ENCODE peak calls at places on chromosomes 2 and 18, in eight cellular contexts. One of them, this sample, is unnamed.

GRCh38 chr2:108459441-108459840 is 10.4 kb downstream of the GCC2 start:
- DNase-seq in mucosa of gallbladder: no peak
- DNase-seq in brain pericyte: no peak
- DNase-seq in neural crest cell: no peak
- DNase-seq in stimulated activated CD8-positive, alpha-beta memory T cell treated with anti-CD3 and anti-CD28 coated beads, Interleukin-12 subunit alpha, Interleukin-12 subunit beta, amount 100 ng/mL, for 1 hour: no peak
- DNase-seq in ELR: no peak
- DNase-seq in germinal center: no peak
- DNase-seq in activated T-cell treated with anti-CD3 and anti-CD28 coated beads for 4 hours: no peak
- DNase-seq in this sample: no peak

GRCh38 chr2:27081984-27082772 is 3.8 kb downstream of the EMILIN1 start:
- DNase-seq in stimulated activated CD8-positive, alpha-beta memory T cell treated with anti-CD3 and anti-CD28 coated beads, Interleukin-12 subunit alpha, Interleukin-12 subunit beta, amount 100 ng/mL, for 1 hour: no peak
- DNase-seq in neural crest cell: no peak
- DNase-seq in mucosa of gallbladder: no peak
- DNase-seq in germinal center: no peak
- DNase-seq in ELR: no peak
- DNase-seq in brain pericyte: no peak
- DNase-seq in activated T-cell treated with anti-CD3 and anti-CD28 coated beads for 4 hours: no peak
- DNase-seq in this sample: no peak

GRCh38 chr2:240818543-240819403 is 1.2 kb downstream of the KIF1A start:
- DNase-seq in ELR: no peak
- DNase-seq in neural crest cell: peak
- DNase-seq in stimulated activated CD8-positive, alpha-beta memory T cell treated with anti-CD3 and anti-CD28 coated beads, Interleukin-12 subunit alpha, Interleukin-12 subunit beta, amount 100 ng/mL, for 1 hour: no peak
- DNase-seq in brain pericyte: no peak
- DNase-seq in mucosa of gallbladder: no peak
- DNase-seq in germinal center: no peak
- DNase-seq in activated T-cell treated with anti-CD3 and anti-CD28 coated beads for 4 hours: no peak
- DNase-seq in this sample: peak

GRCh38 chr2:240425697-240426096 is 9.8 kb upstream of the GPC1 start:
- DNase-seq in brain pericyte: no peak
- DNase-seq in activated T-cell treated with anti-CD3 and anti-CD28 coated beads for 4 hours: no peak
- DNase-seq in mucosa of gallbladder: no peak
- DNase-seq in germinal center: no peak
- DNase-seq in ELR: no peak
- DNase-seq in stimulated activated CD8-positive, alpha-beta memory T cell treated with anti-CD3 and anti-CD28 coated beads, Interleukin-12 subunit alpha, Interleukin-12 subunit beta, amount 100 ng/mL, for 1 hour: no peak
- DNase-seq in neural crest cell: no peak
- DNase-seq in this sample: no peak

GRCh38 chr2:58973831-58974281 is 732.7 kb upstream of the FANCL start:
- DNase-seq in activated T-cell treated with anti-CD3 and anti-CD28 coated beads for 4 hours: no peak
- DNase-seq in brain pericyte: no peak
- DNase-seq in stimulated activated CD8-positive, alpha-beta memory T cell treated with anti-CD3 and anti-CD28 coated beads, Interleukin-12 subunit alpha, Interleukin-12 subunit beta, amount 100 ng/mL, for 1 hour: no peak
- DNase-seq in mucosa of gallbladder: no peak
- DNase-seq in ELR: no peak
- DNase-seq in neural crest cell: no peak
- DNase-seq in germinal center: no peak
- DNase-seq in this sample: no peak

GRCh38 chr18:2979871-2980606 is 32.9 kb downstream of the LPIN2 start:
- DNase-seq in germinal center: no peak
- DNase-seq in neural crest cell: no peak
- DNase-seq in brain pericyte: no peak
- DNase-seq in ELR: no peak
- DNase-seq in activated T-cell treated with anti-CD3 and anti-CD28 coated beads for 4 hours: no peak
- DNase-seq in stimulated activated CD8-positive, alpha-beta memory T cell treated with anti-CD3 and anti-CD28 coated beads, Interleukin-12 subunit alpha, Interleukin-12 subunit beta, amount 100 ng/mL, for 1 hour: no peak
- DNase-seq in mucosa of gallbladder: no peak
- DNase-seq in this sample: no peak

GRCh38 chr2:106284691-106285202 is 90.6 kb upstream of the UXS1 start:
- DNase-seq in brain pericyte: no peak
- DNase-seq in neural crest cell: no peak
- DNase-seq in mucosa of gallbladder: no peak
- DNase-seq in ELR: no peak
- DNase-seq in activated T-cell treated with anti-CD3 and anti-CD28 coated beads for 4 hours: no peak
- DNase-seq in germinal center: no peak
- DNase-seq in stimulated activated CD8-positive, alpha-beta memory T cell treated with anti-CD3 and anti-CD28 coated beads, Interleukin-12 subunit alpha, Interleukin-12 subunit beta, amount 100 ng/mL, for 1 hour: no peak
- DNase-seq in this sample: no peak

GRCh38 chr2:128396500-128396891 is 77.8 kb upstream of the HS6ST1 start:
- DNase-seq in stimulated activated CD8-positive, alpha-beta memory T cell treated with anti-CD3 and anti-CD28 coated beads, Interleukin-12 subunit alpha, Interleukin-12 subunit beta, amount 100 ng/mL, for 1 hour: no peak
- DNase-seq in ELR: no peak
- DNase-seq in mucosa of gallbladder: no peak
- DNase-seq in activated T-cell treated with anti-CD3 and anti-CD28 coated beads for 4 hours: no peak
- DNase-seq in germinal center: no peak
- DNase-seq in brain pericyte: no peak
- DNase-seq in neural crest cell: peak
- DNase-seq in this sample: no peak

GRCh38 chr2:110106642-110107041 is 9.0 kb downstream of the MALL start:
- DNase-seq in ELR: peak
- DNase-seq in brain pericyte: no peak
- DNase-seq in stimulated activated CD8-positive, alpha-beta memory T cell treated with anti-CD3 and anti-CD28 coated beads, Interleukin-12 subunit alpha, Interleukin-12 subunit beta, amount 100 ng/mL, for 1 hour: no peak
- DNase-seq in mucosa of gallbladder: no peak
- DNase-seq in neural crest cell: no peak
- DNase-seq in germinal center: no peak
- DNase-seq in activated T-cell treated with anti-CD3 and anti-CD28 coated beads for 4 hours: no peak
- DNase-seq in this sample: no peak

GRCh38 chr2:5453648-5454390 is 238.4 kb upstream of the SOX11 start:
- DNase-seq in stimulated activated CD8-positive, alpha-beta memory T cell treated with anti-CD3 and anti-CD28 coated beads, Interleukin-12 subunit alpha, Interleukin-12 subunit beta, amount 100 ng/mL, for 1 hour: no peak
- DNase-seq in neural crest cell: no peak
- DNase-seq in germinal center: no peak
- DNase-seq in brain pericyte: no peak
- DNase-seq in ELR: no peak
- DNase-seq in mucosa of gallbladder: no peak
- DNase-seq in activated T-cell treated with anti-CD3 and anti-CD28 coated beads for 4 hours: no peak
- DNase-seq in this sample: no peak

GRCh38 chr2:176650811-176651559 is 381.7 kb downstream of the MTX2 start:
- DNase-seq in neural crest cell: no peak
- DNase-seq in ELR: no peak
- DNase-seq in activated T-cell treated with anti-CD3 and anti-CD28 coated beads for 4 hours: no peak
- DNase-seq in germinal center: no peak
- DNase-seq in mucosa of gallbladder: no peak
- DNase-seq in brain pericyte: no peak
- DNase-seq in stimulated activated CD8-positive, alpha-beta memory T cell treated with anti-CD3 and anti-CD28 coated beads, Interleukin-12 subunit alpha, Interleukin-12 subunit beta, amount 100 ng/mL, for 1 hour: no peak
- DNase-seq in this sample: peak

GRCh38 chr2:126981476-126981875 is 82.8 kb downstream of the TEX51 start:
- DNase-seq in stimulated activated CD8-positive, alpha-beta memory T cell treated with anti-CD3 and anti-CD28 coated beads, Interleukin-12 subunit alpha, Interleukin-12 subunit beta, amount 100 ng/mL, for 1 hour: no peak
- DNase-seq in germinal center: no peak
- DNase-seq in brain pericyte: no peak
- DNase-seq in ELR: peak
- DNase-seq in mucosa of gallbladder: no peak
- DNase-seq in neural crest cell: no peak
- DNase-seq in activated T-cell treated with anti-CD3 and anti-CD28 coated beads for 4 hours: no peak
- DNase-seq in this sample: no peak

GRCh38 chr2:239035361-239035814 is 187.5 kb downstream of the TWIST2 start:
- DNase-seq in brain pericyte: no peak
- DNase-seq in germinal center: peak
- DNase-seq in ELR: peak
- DNase-seq in stimulated activated CD8-positive, alpha-beta memory T cell treated with anti-CD3 and anti-CD28 coated beads, Interleukin-12 subunit alpha, Interleukin-12 subunit beta, amount 100 ng/mL, for 1 hour: peak
- DNase-seq in mucosa of gallbladder: peak
- DNase-seq in activated T-cell treated with anti-CD3 and anti-CD28 coated beads for 4 hours: peak
- DNase-seq in neural crest cell: peak
- DNase-seq in this sample: no peak

GRCh38 chr2:241372376-241372992 is 16.4 kb downstream of the FARP2 start:
- DNase-seq in activated T-cell treated with anti-CD3 and anti-CD28 coated beads for 4 hours: no peak
- DNase-seq in neural crest cell: no peak
- DNase-seq in germinal center: no peak
- DNase-seq in stimulated activated CD8-positive, alpha-beta memory T cell treated with anti-CD3 and anti-CD28 coated beads, Interleukin-12 subunit alpha, Interleukin-12 subunit beta, amount 100 ng/mL, for 1 hour: no peak
- DNase-seq in mucosa of gallbladder: no peak
- DNase-seq in brain pericyte: no peak
- DNase-seq in ELR: no peak
- DNase-seq in this sample: no peak

GRCh38 chr18:78790960-78791359 is 188.7 kb upstream of the SALL3 start:
- DNase-seq in mucosa of gallbladder: no peak
- DNase-seq in activated T-cell treated with anti-CD3 and anti-CD28 coated beads for 4 hours: no peak
- DNase-seq in germinal center: no peak
- DNase-seq in ELR: no peak
- DNase-seq in brain pericyte: no peak
- DNase-seq in stimulated activated CD8-positive, alpha-beta memory T cell treated with anti-CD3 and anti-CD28 coated beads, Interleukin-12 subunit alpha, Interleukin-12 subunit beta, amount 100 ng/mL, for 1 hour: no peak
- DNase-seq in neural crest cell: no peak
- DNase-seq in this sample: no peak

GRCh38 chr2:189657867-189658266 is 3.4 kb upstream of the ASNSD1 start:
- DNase-seq in ELR: no peak
- DNase-seq in neural crest cell: no peak
- DNase-seq in brain pericyte: no peak
- DNase-seq in stimulated activated CD8-positive, alpha-beta memory T cell treated with anti-CD3 and anti-CD28 coated beads, Interleukin-12 subunit alpha, Interleukin-12 subunit beta, amount 100 ng/mL, for 1 hour: no peak
- DNase-seq in mucosa of gallbladder: peak
- DNase-seq in activated T-cell treated with anti-CD3 and anti-CD28 coated beads for 4 hours: no peak
- DNase-seq in germinal center: no peak
- DNase-seq in this sample: no peak

GRCh38 chr2:149383340-149383739 is 53.0 kb downstream of the LYPD6 start:
- DNase-seq in ELR: peak
- DNase-seq in neural crest cell: no peak
- DNase-seq in activated T-cell treated with anti-CD3 and anti-CD28 coated beads for 4 hours: no peak
- DNase-seq in mucosa of gallbladder: no peak
- DNase-seq in stimulated activated CD8-positive, alpha-beta memory T cell treated with anti-CD3 and anti-CD28 coated beads, Interleukin-12 subunit alpha, Interleukin-12 subunit beta, amount 100 ng/mL, for 1 hour: no peak
- DNase-seq in germinal center: no peak
- DNase-seq in brain pericyte: peak
- DNase-seq in this sample: no peak

This sample was measured in NCI-H2227 treated with DMSO at 0.1 percent for 48 hours.